ENCODE peak calls at places on chromosome 4, in five cellular contexts. S, W, F, C and L are unnamed samples.

GRCh38 chr4:27397886-27398285 is 537.2 kb downstream of the STIM2 start:
- DNase-seq in S (no peak), W (no peak), F (peak; percentile 54), C (no peak), L (no peak)

GRCh38 chr4:109972786-109973528 is 60.3 kb downstream of the EGF start:
- DNase-seq in S (no peak), W (no peak), F (no peak), C (no peak), L (no peak)

GRCh38 chr4:54767376-54767775 is 109.6 kb downstream of the KIT start:
- DNase-seq in S (no peak), W (no peak), F (no peak), C (no peak), L (no peak)

GRCh38 chr4:158787718-158788441 is 19.1 kb downstream of the FNIP2 start:
- DNase-seq in S (no peak), W (no peak), F (no peak), C (no peak), L (no peak)

GRCh38 chr4:113637363-113637762 is 124.2 kb downstream of the CAMK2D start:
- DNase-seq in S (no peak), W (no peak), F (peak; percentile 26), C (no peak), L (no peak)

GRCh38 chr4:100995671-100996070 is 351.7 kb downstream of the PPP3CA start:
- DNase-seq in S (no peak), W (no peak), F (no peak), C (no peak), L (no peak)

GRCh38 chr4:40058121-40058520 is 1.5 kb downstream of the N4BP2 start:
- DNase-seq in S (no peak), W (no peak), F (no peak), C (no peak), L (no peak)

GRCh38 chr4:41665808-41666207 is 82.7 kb downstream of the PHOX2B start:
- DNase-seq in S (no peak), W (no peak), F (no peak), C (no peak), L (no peak)

GRCh38 chr4:10108818-10109783 is 7.5 kb downstream of the WDR1 start:
- DNase-seq in S (peak; percentile 42), W (no peak), F (no peak), C (no peak), L (no peak)

GRCh38 chr4:74665346-74665745 is 129.0 kb downstream of the BTC start:
- DNase-seq in S (no peak), W (no peak), F (no peak), C (no peak), L (no peak)

GRCh38 chr4:83128235-83128929 is 13.9 kb upstream of the PLAC8 start:
- DNase-seq in S (no peak), W (no peak), F (peak; percentile 57), C (no peak), L (no peak)

GRCh38 chr4:81605278-81605677 is 133.6 kb upstream of the RASGEF1B start:
- DNase-seq in S (no peak), W (no peak), F (no peak), C (no peak), L (no peak)

GRCh38 chr4:8403173-8403753 is 37.3 kb downstream of the ACOX3 start:
- DNase-seq in S (peak; percentile 24), W (peak; percentile 42), F (peak; percentile 74), C (peak; percentile 90), L (peak; percentile 18)

GRCh38 chr4:184265566-184266351 is 48.1 kb upstream of the ENPP6 start:
- DNase-seq in S (no peak), W (no peak), F (peak; percentile 22), C (no peak), L (no peak)

GRCh38 chr4:26406346-26406975 is 83.8 kb downstream of the CCKAR start:
- DNase-seq in S (no peak), W (no peak), F (no peak), C (peak; percentile 28), L (no peak)

GRCh38 chr4:74543247-74543670 is 98.3 kb downstream of the AREG start:
- DNase-seq in S (no peak), W (no peak), F (no peak), C (no peak), L (no peak)

GRCh38 chr4:184439856-184440592 is 34.3 kb downstream of the IRF2 start:
- DNase-seq in S (no peak), W (no peak), F (no peak), C (no peak), L (no peak)

GRCh38 chr4:82376109-82376508 is 2.3 kb upstream of the HNRNPD start:
- DNase-seq in S (no peak), W (no peak), F (no peak), C (no peak), L (no peak)

GRCh38 chr4:107009196-107009595 is 26.9 kb downstream of the DKK2 start:
- DNase-seq in S (no peak), W (no peak), F (no peak), C (no peak), L (no peak)

GRCh38 chr4:45349859-45350258 is 623.5 kb upstream of the GNPDA2 start:
- DNase-seq in S (no peak), W (no peak), F (no peak), C (no peak), L (no peak)

GRCh38 chr4:155559915-155560314 is 106.7 kb upstream of the GUCY1A1 start:
- DNase-seq in S (no peak), W (no peak), F (no peak), C (no peak), L (no peak)

GRCh38 chr4:1239141-1239948 is 9.6 kb downstream of the CTBP1 start:
- DNase-seq in S (no peak), W (no peak), F (no peak), C (no peak), L (no peak)

GRCh38 chr4:15438939-15439524 is 11.2 kb downstream of the C1QTNF7 start:
- DNase-seq in S (no peak), W (no peak), F (peak; percentile 18), C (no peak), L (no peak)

GRCh38 chr4:83964996-83965541 is 429.2 kb downstream of the GPAT3 start:
- DNase-seq in S (no peak), W (no peak), F (peak; percentile 34), C (no peak), L (no peak)

GRCh38 chr4:99817310-99817885 is 771 bp downstream of the DAPP1 start:
- DNase-seq in S (no peak), W (no peak), F (no peak), C (no peak), L (peak; percentile 23)

GRCh38 chr4:36285784-36286480 is 4.5 kb downstream of the DTHD1 start:
- DNase-seq in S (peak; percentile 44), W (no peak), F (peak; percentile 19), C (no peak), L (peak; percentile 48)

GRCh38 chr4:7254736-7255487 is 62.6 kb downstream of the SORCS2 start:
- DNase-seq in S (no peak), W (no peak), F (no peak), C (no peak), L (peak; percentile 34)

GRCh38 chr4:142331132-142331531 is 515.0 kb downstream of the INPP4B start:
- DNase-seq in S (no peak), W (no peak), F (peak; percentile 11), C (no peak), L (no peak)

GRCh38 chr4:165476214-165477098 is 97.6 kb downstream of the CPE start:
- DNase-seq in S (no peak), W (no peak), F (peak; percentile 74), C (no peak), L (no peak)

GRCh38 chr4:188992706-188993105 is 853.5 kb downstream of the TRIML1 start:
- DNase-seq in S (no peak), W (no peak), F (no peak), C (no peak), L (no peak)

GRCh38 chr4:116016201-116016600 is 902.8 kb upstream of the NDST4 start:
- DNase-seq in S (no peak), W (no peak), F (peak; percentile 72), C (no peak), L (no peak)

GRCh38 chr4:82733636-82734035 is 65.0 kb downstream of the SCD5 start:
- DNase-seq in S (no peak), W (no peak), F (no peak), C (no peak), L (no peak)

GRCh38 chr4:173073939-173074500 is 94.6 kb upstream of the GALNT7 start:
- DNase-seq in S (no peak), W (no peak), F (no peak), C (no peak), L (no peak)

GRCh38 chr4:151921371-151921770 is 160.6 kb upstream of the GATB start:
- DNase-seq in S (no peak), W (no peak), F (no peak), C (no peak), L (no peak)

GRCh38 chr4:18593297-18594002 is 571.9 kb upstream of the LCORL start:
- DNase-seq in S (peak; percentile 23), W (no peak), F (peak; percentile 79), C (peak; percentile 64), L (peak; percentile 6)

GRCh38 chr4:142583708-142584107 is 262.4 kb downstream of the INPP4B start:
- DNase-seq in S (no peak), W (no peak), F (no peak), C (no peak), L (no peak)